ENCODE peak calls at places on chromosomes 5 and 9, in nine cellular contexts. H is breast epithelium; M is transverse colon; Y is CD8-positive, alpha-beta T cell; L is adrenal gland; K is OCI-LY7; I is hepatocyte; U is endothelial cell of umbilical vein; J is endodermal cell. V is an unnamed sample. For H3K36me3, the result is how much of the 10 kb centered on the place peaks cover.

GRCh38 chr5:138662599-138662998 is 87.4 kb upstream of the HSPA9 start:
- DNase-seq in H (no peak), M (no peak), Y (no peak), L (no peak), K (no peak), I (no peak), U (no peak), J (peak), V (no peak)

GRCh38 chr9:26779072-26779471 is 113.5 kb downstream of the CAAP1 start:
- DNase-seq in H (no peak), M (no peak), Y (no peak), L (no peak), K (no peak), I (no peak), U (no peak), J (no peak), V (no peak)

GRCh38 chr5:103036601-103037000 is 83.3 kb downstream of the GIN1 start:
- DNase-seq in H (no peak), M (no peak), Y (no peak), L (no peak), K (no peak), I (no peak), U (no peak), J (no peak), V (no peak)

GRCh38 chr9:34771023-34771422 is 61.1 kb upstream of the CCL21 start:
- DNase-seq in H (no peak), M (no peak), Y (no peak), L (no peak), K (no peak), I (no peak), U (no peak), J (no peak), V (no peak)

GRCh38 chr5:168592014-168592368 is 12.8 kb upstream of the PANK3 start:
- DNase-seq in H (peak), M (peak), Y (no peak), L (peak), K (no peak), I (peak), U (no peak), J (peak), V (no peak)

GRCh38 chr9:137205126-137206069 is at the start of the genes NDOR1 and TMEM203:
- DNase-seq in H (peak), M (peak), Y (peak), L (peak), K (peak), I (peak), U (peak), J (peak), V (peak)

GRCh38 chr9:77848897-77849296 is 182.7 kb downstream of the GNAQ start:
- DNase-seq in H (no peak), M (peak), Y (no peak), L (peak), K (no peak), I (peak), U (peak), J (no peak), V (no peak)

GRCh38 chr5:78360674-78361225 is 333 bp downstream of the SCAMP1 start:
- DNase-seq in H (peak), M (peak), Y (peak), L (peak), K (peak), I (peak), U (no peak), J (peak), V (peak)

GRCh38 chr9:88106492-88106891 is 31.8 kb downstream of the SPATA31C2 start:
- DNase-seq in H (no peak), M (peak), Y (no peak), L (peak), K (no peak), I (peak), U (no peak), J (peak), V (peak)

GRCh38 chr9:87395804-87396458 is 101.7 kb upstream of the DAPK1 start:
- DNase-seq in H (no peak), M (no peak), Y (no peak), L (no peak), K (no peak), I (peak), U (peak), J (no peak), V (no peak)

GRCh38 chr5:8843766-8844165 is 702.1 kb downstream of the SEMA5A start:
- DNase-seq in H (no peak), M (no peak), Y (no peak), L (no peak), K (no peak), I (peak), U (no peak), J (no peak), V (no peak)

GRCh38 chr5:138024117-138024516 is 8.8 kb downstream of the FAM13B start:
- DNase-seq in H (no peak), M (no peak), Y (no peak), L (no peak), K (no peak), I (no peak), U (no peak), J (no peak), V (no peak)

GRCh38 chr5:38210701-38211353 is 47.5 kb upstream of the EGFLAM start:
- DNase-seq in H (no peak), M (no peak), Y (no peak), L (no peak), K (no peak), I (no peak), U (no peak), J (no peak), V (no peak)

GRCh38 chr5:9324348-9325056 is 221.4 kb downstream of the SEMA5A start:
- DNase-seq in H (no peak), M (no peak), Y (no peak), L (peak), K (no peak), I (no peak), U (no peak), J (no peak), V (no peak)

GRCh38 chr9:92173318-92173717 is 58.1 kb upstream of the SPTLC1 start:
- DNase-seq in H (no peak), M (no peak), Y (no peak), L (no peak), K (peak), I (no peak), U (no peak), J (no peak), V (no peak)

GRCh38 chr5:172718527-172719114 is 52.4 kb downstream of the DUSP1 start:
- DNase-seq in H (no peak), M (no peak), Y (no peak), L (no peak), K (no peak), I (no peak), U (no peak), J (no peak), V (no peak)

GRCh38 chr9:133153227-133154096 is 10.3 kb downstream of the GBGT1 start:
- DNase-seq in H (no peak), M (no peak), Y (no peak), L (no peak), K (no peak), I (no peak), U (no peak), J (no peak), V (no peak)

GRCh38 chr9:80948107-80948506 is 741.2 kb downstream of the TLE1 start:
- DNase-seq in H (no peak), M (no peak), Y (no peak), L (no peak), K (no peak), I (no peak), U (no peak), J (peak), V (no peak)

GRCh38 chr5:177241768-177242167 is 61.8 kb downstream of the RAB24 start:
- DNase-seq in H (no peak), M (no peak), Y (no peak), L (no peak), K (no peak), I (no peak), U (no peak), J (no peak), V (no peak)

GRCh38 chr9:128995791-128996190 is 32.3 kb downstream of the SH3GLB2 start:
- DNase-seq in H (no peak), M (no peak), Y (no peak), L (no peak), K (no peak), I (no peak), U (no peak), J (no peak), V (no peak)

GRCh38 chr5:115963566-115963965 is 1.3 kb downstream of the LVRN start:
- DNase-seq in H (no peak), M (no peak), Y (no peak), L (no peak), K (no peak), I (no peak), U (no peak), J (peak), V (no peak)

GRCh38 chr5:125137535-125137934 is 391.1 kb upstream of the ZNF608 start:
- DNase-seq in H (no peak), M (no peak), Y (no peak), L (no peak), K (peak), I (no peak), U (no peak), J (no peak), V (no peak)

GRCh38 chr9:93576296-93577044 is at the start of gene PHF2:
- DNase-seq in H (no peak), M (no peak), Y (no peak), L (no peak), K (peak), I (peak), U (no peak), J (peak), V (no peak)

GRCh38 chr5:134902071-134902801 is 2.7 kb upstream of the PCBD2 start:
- DNase-seq in H (no peak), M (no peak), Y (no peak), L (no peak), K (peak), I (no peak), U (peak), J (no peak), V (peak)

GRCh38 chr9:129125478-129125877 is 14.3 kb downstream of the PTPA start:
- DNase-seq in H (no peak), M (no peak), Y (no peak), L (no peak), K (no peak), I (no peak), U (no peak), J (no peak), V (no peak)

GRCh38 chr9:136086213-136086881 is 8.7 kb downstream of the NACC2 start:
- DNase-seq in H (no peak), M (no peak), Y (no peak), L (peak), K (no peak), I (no peak), U (no peak), J (peak), V (no peak)

GRCh38 chr9:6739218-6739617 is 18.6 kb upstream of the KDM4C start:
- DNase-seq in H (no peak), M (no peak), Y (no peak), L (no peak), K (peak), I (peak), U (peak), J (no peak), V (no peak)
- TF ChIP-seq CTCF in H (no peak), M (no peak), Y (no peak), L (peak), K (peak), I (peak), U (peak), J (peak), V (peak)

GRCh38 chr9:71612889-71613288 is 155.4 kb downstream of the CEMIP2 start:
- DNase-seq in H (no peak), M (no peak), Y (no peak), L (no peak), K (no peak), I (no peak), U (no peak), J (no peak), V (no peak)
- H3K36me3 ChIP-seq in H (under half), M (under half), Y (under half), L (under half), K (under half), I (under half), U (under half), J (under half), V (under half)

GRCh38 chr5:157279605-157280239 is 13.8 kb downstream of the CYFIP2 start:
- DNase-seq in H (no peak), M (no peak), Y (no peak), L (no peak), K (no peak), I (no peak), U (no peak), J (no peak), V (no peak)
- H3K27ac ChIP-seq in H (no peak), M (no peak), Y (no peak), L (no peak), K (no peak), I (no peak), U (no peak), J (no peak), V (no peak)

GRCh38 chr9:98488578-98489312 is 220.0 kb downstream of the GABBR2 start:
- DNase-seq in H (no peak), M (no peak), Y (no peak), L (no peak), K (no peak), I (peak), U (no peak), J (no peak), V (no peak)
- TF ChIP-seq CTCF in H (no peak), M (no peak), Y (no peak), L (no peak), K (peak), I (no peak), U (no peak), J (no peak), V (no peak)

V was measured in WERI-Rb-1.